ENCODE peak calls at places on chromosome 14, in ten cellular contexts. One of them, this sample, is unnamed.

GRCh38 chr14:104797112-104798044 is 1.8 kb upstream of the AKT1 start:
- DNase-seq in cardiac muscle cell: no peak
- DNase-seq in Panc1: no peak
- DNase-seq in SK-N-SH: no peak
- DNase-seq in bronchial epithelial cell: no peak
- DNase-seq in SJSA1: no peak
- DNase-seq in right cardiac atrium: no peak
- DNase-seq in left ventricle myocardium inferior: peak; percentile 57
- DNase-seq in endodermal cell: peak; percentile 69
- DNase-seq in thyroid gland: peak; percentile 85
- DNase-seq in this sample: no peak

GRCh38 chr14:104390941-104391901 is 188.3 kb upstream of the C14orf180 start:
- DNase-seq in cardiac muscle cell: no peak
- DNase-seq in Panc1: no peak
- DNase-seq in SK-N-SH: no peak
- DNase-seq in bronchial epithelial cell: no peak
- DNase-seq in SJSA1: no peak
- DNase-seq in right cardiac atrium: peak; percentile 44
- DNase-seq in left ventricle myocardium inferior: peak; percentile 13
- DNase-seq in endodermal cell: peak; percentile 38
- DNase-seq in thyroid gland: no peak
- DNase-seq in this sample: no peak

GRCh38 chr14:90556666-90557450 is 160.0 kb downstream of the CALM1 start:
- DNase-seq in cardiac muscle cell: no peak
- DNase-seq in Panc1: no peak
- DNase-seq in SK-N-SH: no peak
- DNase-seq in bronchial epithelial cell: no peak
- DNase-seq in SJSA1: no peak
- DNase-seq in right cardiac atrium: peak; percentile 60
- DNase-seq in left ventricle myocardium inferior: no peak
- DNase-seq in endodermal cell: no peak
- DNase-seq in thyroid gland: no peak
- DNase-seq in this sample: no peak

GRCh38 chr14:87575378-87575777 is 417.6 kb downstream of the GALC start:
- DNase-seq in cardiac muscle cell: no peak
- DNase-seq in Panc1: no peak
- DNase-seq in SK-N-SH: no peak
- DNase-seq in bronchial epithelial cell: no peak
- DNase-seq in SJSA1: no peak
- DNase-seq in right cardiac atrium: no peak
- DNase-seq in left ventricle myocardium inferior: no peak
- DNase-seq in endodermal cell: no peak
- DNase-seq in thyroid gland: no peak
- DNase-seq in this sample: no peak

GRCh38 chr14:92430686-92431085 is 82.9 kb upstream of the RIN3 start:
- DNase-seq in cardiac muscle cell: no peak
- DNase-seq in Panc1: no peak
- DNase-seq in SK-N-SH: no peak
- DNase-seq in bronchial epithelial cell: no peak
- DNase-seq in SJSA1: no peak
- DNase-seq in right cardiac atrium: no peak
- DNase-seq in left ventricle myocardium inferior: no peak
- DNase-seq in endodermal cell: no peak
- DNase-seq in thyroid gland: no peak
- DNase-seq in this sample: no peak

GRCh38 chr14:43316427-43316826 is 1190.7 kb downstream of the FSCB start:
- DNase-seq in cardiac muscle cell: no peak
- DNase-seq in Panc1: no peak
- DNase-seq in SK-N-SH: no peak
- DNase-seq in bronchial epithelial cell: no peak
- DNase-seq in SJSA1: no peak
- DNase-seq in right cardiac atrium: no peak
- DNase-seq in left ventricle myocardium inferior: no peak
- DNase-seq in endodermal cell: no peak
- DNase-seq in thyroid gland: no peak
- DNase-seq in this sample: no peak

GRCh38 chr14:99699861-99700260 is 15.8 kb downstream of the CYP46A1 start:
- DNase-seq in cardiac muscle cell: no peak
- DNase-seq in Panc1: no peak
- DNase-seq in SK-N-SH: no peak
- DNase-seq in bronchial epithelial cell: no peak
- DNase-seq in SJSA1: no peak
- DNase-seq in right cardiac atrium: no peak
- DNase-seq in left ventricle myocardium inferior: no peak
- DNase-seq in endodermal cell: no peak
- DNase-seq in thyroid gland: no peak
- DNase-seq in this sample: no peak

GRCh38 chr14:101008196-101008595 is 104.7 kb upstream of the RTL1 start:
- DNase-seq in cardiac muscle cell: no peak
- DNase-seq in Panc1: no peak
- DNase-seq in SK-N-SH: no peak
- DNase-seq in bronchial epithelial cell: no peak
- DNase-seq in SJSA1: no peak
- DNase-seq in right cardiac atrium: no peak
- DNase-seq in left ventricle myocardium inferior: no peak
- DNase-seq in endodermal cell: peak; percentile 30
- DNase-seq in thyroid gland: no peak
- DNase-seq in this sample: no peak

GRCh38 chr14:58270628-58271027 is 26.0 kb downstream of the PSMA3 start:
- DNase-seq in cardiac muscle cell: no peak
- DNase-seq in Panc1: no peak
- DNase-seq in SK-N-SH: no peak
- DNase-seq in bronchial epithelial cell: no peak
- DNase-seq in SJSA1: no peak
- DNase-seq in right cardiac atrium: no peak
- DNase-seq in left ventricle myocardium inferior: no peak
- DNase-seq in endodermal cell: no peak
- DNase-seq in thyroid gland: no peak
- DNase-seq in this sample: no peak

GRCh38 chr14:105793836-105794235 is 267.5 kb downstream of the TMEM121 start:
- DNase-seq in cardiac muscle cell: no peak
- DNase-seq in Panc1: no peak
- DNase-seq in SK-N-SH: no peak
- DNase-seq in bronchial epithelial cell: no peak
- DNase-seq in SJSA1: no peak
- DNase-seq in right cardiac atrium: no peak
- DNase-seq in left ventricle myocardium inferior: no peak
- DNase-seq in endodermal cell: no peak
- DNase-seq in thyroid gland: no peak
- DNase-seq in this sample: no peak

GRCh38 chr14:60509438-60510253 is 700 bp downstream of the SIX6 start:
- DNase-seq in cardiac muscle cell: no peak
- DNase-seq in Panc1: no peak
- DNase-seq in SK-N-SH: peak; percentile 67
- DNase-seq in bronchial epithelial cell: no peak
- DNase-seq in SJSA1: no peak
- DNase-seq in right cardiac atrium: no peak
- DNase-seq in left ventricle myocardium inferior: no peak
- DNase-seq in endodermal cell: peak; percentile 83
- DNase-seq in thyroid gland: no peak
- DNase-seq in this sample: no peak

GRCh38 chr14:104965561-104966231 is 12.5 kb downstream of the AHNAK2 start:
- DNase-seq in cardiac muscle cell: no peak
- DNase-seq in Panc1: no peak
- DNase-seq in SK-N-SH: no peak
- DNase-seq in bronchial epithelial cell: no peak
- DNase-seq in SJSA1: no peak
- DNase-seq in right cardiac atrium: peak; percentile 35
- DNase-seq in left ventricle myocardium inferior: peak; percentile 10
- DNase-seq in endodermal cell: no peak
- DNase-seq in thyroid gland: no peak
- DNase-seq in this sample: no peak

GRCh38 chr14:97704316-97704715 is 907.1 kb downstream of the VRK1 start:
- DNase-seq in cardiac muscle cell: no peak
- DNase-seq in Panc1: no peak
- DNase-seq in SK-N-SH: no peak
- DNase-seq in bronchial epithelial cell: no peak
- DNase-seq in SJSA1: no peak
- DNase-seq in right cardiac atrium: no peak
- DNase-seq in left ventricle myocardium inferior: no peak
- DNase-seq in endodermal cell: no peak
- DNase-seq in thyroid gland: no peak
- DNase-seq in this sample: no peak

GRCh38 chr14:89420502-89420901 is 3.5 kb upstream of the FOXN3 start:
- DNase-seq in cardiac muscle cell: no peak
- DNase-seq in Panc1: no peak
- DNase-seq in SK-N-SH: no peak
- DNase-seq in bronchial epithelial cell: no peak
- DNase-seq in SJSA1: no peak
- DNase-seq in right cardiac atrium: no peak
- DNase-seq in left ventricle myocardium inferior: no peak
- DNase-seq in endodermal cell: no peak
- DNase-seq in thyroid gland: no peak
- DNase-seq in this sample: no peak
- H3K4me3 ChIP-seq in cardiac muscle cell: no peak overlapping the region
- H3K4me3 ChIP-seq in Panc1: no peak overlapping the region
- H3K4me3 ChIP-seq in SK-N-SH: no peak overlapping the region
- H3K4me3 ChIP-seq in bronchial epithelial cell: no peak overlapping the region
- H3K4me3 ChIP-seq in SJSA1: no peak overlapping the region
- H3K4me3 ChIP-seq in right cardiac atrium: no peak overlapping the region
- H3K4me3 ChIP-seq in left ventricle myocardium inferior: no peak overlapping the region
- H3K4me3 ChIP-seq in endodermal cell: no peak overlapping the region
- H3K4me3 ChIP-seq in thyroid gland: no peak overlapping the region
- H3K4me3 ChIP-seq in this sample: no peak overlapping the region

GRCh38 chr14:102925646-102926045 is 3.2 kb downstream of the AMN start:
- DNase-seq in cardiac muscle cell: no peak
- DNase-seq in Panc1: no peak
- DNase-seq in SK-N-SH: no peak
- DNase-seq in bronchial epithelial cell: no peak
- DNase-seq in SJSA1: no peak
- DNase-seq in right cardiac atrium: peak; percentile 21
- DNase-seq in left ventricle myocardium inferior: no peak
- DNase-seq in endodermal cell: no peak
- DNase-seq in thyroid gland: no peak
- DNase-seq in this sample: no peak
- H3K27me3 ChIP-seq in cardiac muscle cell: peaks cover 100% of the 10 kb centered on the region
- H3K27me3 ChIP-seq in Panc1: no peaks in the 10 kb centered on the region
- H3K27me3 ChIP-seq in SK-N-SH: peaks cover 5% of the 10 kb centered on the region
- H3K27me3 ChIP-seq in bronchial epithelial cell: peaks cover 30% of the 10 kb centered on the region
- H3K27me3 ChIP-seq in SJSA1: peaks cover 51% of the 10 kb centered on the region
- H3K27me3 ChIP-seq in right cardiac atrium: no peaks in the 10 kb centered on the region
- H3K27me3 ChIP-seq in left ventricle myocardium inferior: peaks cover 100% of the 10 kb centered on the region
- H3K27me3 ChIP-seq in endodermal cell: peaks cover 90% of the 10 kb centered on the region
- H3K27me3 ChIP-seq in thyroid gland: peaks cover 13% of the 10 kb centered on the region
- H3K27me3 ChIP-seq in this sample: peaks cover 76% of the 10 kb centered on the region

GRCh38 chr14:36658091-36659009 is 3.3 kb upstream of the PAX9 start:
- DNase-seq in cardiac muscle cell: no peak
- DNase-seq in Panc1: no peak
- DNase-seq in SK-N-SH: no peak
- DNase-seq in bronchial epithelial cell: no peak
- DNase-seq in SJSA1: no peak
- DNase-seq in right cardiac atrium: peak; percentile 28
- DNase-seq in left ventricle myocardium inferior: no peak
- DNase-seq in endodermal cell: peak; percentile 73
- DNase-seq in thyroid gland: no peak
- DNase-seq in this sample: no peak
- H3K4me3 ChIP-seq in cardiac muscle cell: no peak overlapping the region
- H3K4me3 ChIP-seq in Panc1: no peak overlapping the region
- H3K4me3 ChIP-seq in SK-N-SH: no peak overlapping the region
- H3K4me3 ChIP-seq in bronchial epithelial cell: peak overlapping the region; percentile 41
- H3K4me3 ChIP-seq in SJSA1: no peak overlapping the region
- H3K4me3 ChIP-seq in right cardiac atrium: no peak overlapping the region
- H3K4me3 ChIP-seq in left ventricle myocardium inferior: peak overlapping the region; percentile 34
- H3K4me3 ChIP-seq in endodermal cell: peak overlapping the region; percentile 44
- H3K4me3 ChIP-seq in thyroid gland: no peak overlapping the region
- H3K4me3 ChIP-seq in this sample: no peak overlapping the region

GRCh38 chr14:61588419-61588901 is 106.9 kb upstream of the HIF1A start:
- DNase-seq in cardiac muscle cell: peak; percentile 45
- DNase-seq in Panc1: no peak
- DNase-seq in SK-N-SH: no peak
- DNase-seq in bronchial epithelial cell: no peak
- DNase-seq in SJSA1: peak; percentile 71
- DNase-seq in right cardiac atrium: no peak
- DNase-seq in left ventricle myocardium inferior: no peak
- DNase-seq in endodermal cell: no peak
- DNase-seq in thyroid gland: peak; percentile 76
- DNase-seq in this sample: no peak

GRCh38 chr14:61587397-61587713 is 108.0 kb upstream of the HIF1A start:
- DNase-seq in cardiac muscle cell: no peak
- DNase-seq in Panc1: no peak
- DNase-seq in SK-N-SH: no peak
- DNase-seq in bronchial epithelial cell: no peak
- DNase-seq in SJSA1: no peak
- DNase-seq in right cardiac atrium: no peak
- DNase-seq in left ventricle myocardium inferior: no peak
- DNase-seq in endodermal cell: peak; percentile 9
- DNase-seq in thyroid gland: no peak
- DNase-seq in this sample: no peak

GRCh38 chr14:61585598-61586538 is 109.4 kb upstream of the HIF1A start:
- DNase-seq in cardiac muscle cell: peak; percentile 77
- DNase-seq in Panc1: no peak
- DNase-seq in SK-N-SH: no peak
- DNase-seq in bronchial epithelial cell: peak; percentile 77
- DNase-seq in SJSA1: peak; percentile 48
- DNase-seq in right cardiac atrium: peak; percentile 89
- DNase-seq in left ventricle myocardium inferior: peak; percentile 76
- DNase-seq in endodermal cell: peak; percentile 30
- DNase-seq in thyroid gland: peak; percentile 45
- DNase-seq in this sample: no peak

GRCh38 chr14:61584258-61584657 is 111.1 kb upstream of the HIF1A start:
- DNase-seq in cardiac muscle cell: peak; percentile 57
- DNase-seq in Panc1: no peak
- DNase-seq in SK-N-SH: no peak
- DNase-seq in bronchial epithelial cell: peak; percentile 83
- DNase-seq in SJSA1: peak; percentile 46
- DNase-seq in right cardiac atrium: no peak
- DNase-seq in left ventricle myocardium inferior: no peak
- DNase-seq in endodermal cell: peak; percentile 7
- DNase-seq in thyroid gland: peak; percentile 59
- DNase-seq in this sample: no peak

DNA sequence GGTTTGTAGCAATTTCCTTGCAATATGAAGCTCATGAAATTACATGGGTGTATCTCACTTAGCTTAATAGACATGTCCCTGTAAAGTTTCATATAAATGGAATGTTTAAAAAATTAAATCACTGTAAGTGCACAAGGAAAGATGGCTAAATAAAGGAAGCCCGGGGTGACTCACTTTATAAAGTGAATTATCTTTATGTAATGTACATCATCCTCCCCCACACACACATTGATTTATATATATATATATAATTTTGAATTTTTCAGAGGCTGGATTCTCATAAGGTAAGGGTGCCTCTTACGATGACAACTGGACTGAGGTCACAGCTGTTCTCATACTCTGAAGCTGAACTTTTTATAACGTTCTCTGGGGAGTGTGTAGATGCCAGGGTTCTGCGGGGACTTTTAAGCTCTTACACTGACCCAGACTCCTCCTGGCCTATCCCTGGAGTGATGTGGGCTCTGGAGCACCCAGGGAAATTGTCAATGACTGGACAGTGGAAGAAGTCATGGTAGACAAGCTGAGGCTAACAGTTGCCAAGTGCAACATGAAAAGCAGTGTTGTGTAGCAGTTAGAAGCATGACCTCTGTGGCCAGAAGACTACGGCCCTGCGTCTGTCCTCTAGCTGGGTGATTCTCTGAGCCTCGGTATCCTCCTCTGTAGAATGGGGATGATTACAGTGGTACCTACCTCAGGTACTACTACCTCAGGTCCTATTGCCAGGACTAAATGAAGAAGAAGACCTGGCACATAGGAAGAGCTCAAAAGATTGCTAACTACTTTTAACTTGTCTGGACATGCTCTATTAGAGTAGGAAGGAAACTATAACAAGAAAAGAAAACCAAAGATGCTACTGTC is 108.5 kb upstream of the HIF1A start:
- DNase-seq in cardiac muscle cell: peak; percentile 49
- DNase-seq in Panc1: no peak
- DNase-seq in SK-N-SH: no peak
- DNase-seq in bronchial epithelial cell: peak; percentile 75
- DNase-seq in SJSA1: no peak
- DNase-seq in right cardiac atrium: no peak
- DNase-seq in left ventricle myocardium inferior: no peak
- DNase-seq in endodermal cell: peak; percentile 17
- DNase-seq in thyroid gland: no peak
- DNase-seq in this sample: no peak
- H3K27me3 ChIP-seq in cardiac muscle cell: no peaks in the 10 kb centered on the region
- H3K27me3 ChIP-seq in Panc1: no peaks in the 10 kb centered on the region
- H3K27me3 ChIP-seq in SK-N-SH: no peaks in the 10 kb centered on the region
- H3K27me3 ChIP-seq in bronchial epithelial cell: no peaks in the 10 kb centered on the region
- H3K27me3 ChIP-seq in SJSA1: no peaks in the 10 kb centered on the region
- H3K27me3 ChIP-seq in right cardiac atrium: no peaks in the 10 kb centered on the region
- H3K27me3 ChIP-seq in left ventricle myocardium inferior: no peaks in the 10 kb centered on the region
- H3K27me3 ChIP-seq in endodermal cell: no peaks in the 10 kb centered on the region
- H3K27me3 ChIP-seq in thyroid gland: no peaks in the 10 kb centered on the region
- H3K27me3 ChIP-seq in this sample: no peaks in the 10 kb centered on the region